ENCODE peak calls at places on chromosomes 13 and 19, in seven cellular contexts. K is ureter; P is Calu3; B is effector memory CD4-positive, alpha-beta T cell; L is activated T-helper 1 cell treated with anti-CD3 and anti-CD28 coated beads, Interleukin-2, amount 50 U/mL, for 16 hours; G is osteocyte; D is SK-N-SH. R is an unnamed sample.

GRCh38 chr13:31765441-31765840 is 26.1 kb downstream of the RXFP2 start:
- DNase-seq in L (no peak), K (no peak), D (no peak), G (no peak), P (no peak), B (no peak), R (no peak)

GRCh38 chr13:50911051-50911690 is 1.6 kb downstream of the RNASEH2B start:
- DNase-seq in L (no peak), D (peak; percentile 46), G (no peak), B (no peak), K (no peak), P (no peak), R (no peak)

GRCh38 chr13:91242652-91243051 is 104.8 kb upstream of the MIR17HG start:
- DNase-seq in P (no peak), L (no peak), D (no peak), B (no peak), G (no peak), K (no peak), R (no peak)

GRCh38 chr19:46718934-46719551 is 2.1 kb upstream of the PRKD2 start:
- DNase-seq in D (no peak), K (no peak), P (no peak), L (no peak), G (no peak), B (no peak), R (no peak)

GRCh38 chr13:38103851-38104250 is 234.3 kb upstream of the TRPC4 start:
- DNase-seq in K (no peak), D (no peak), P (no peak), B (no peak), L (no peak), G (no peak), R (no peak)

GRCh38 chr19:37928527-37929286 is 21.7 kb downstream of the SIPA1L3 start:
- DNase-seq in L (no peak), D (no peak), K (no peak), P (no peak), B (no peak), G (no peak), R (no peak)

GRCh38 chr13:31629085-31629785 is 110.1 kb upstream of the RXFP2 start:
- DNase-seq in P (no peak), G (no peak), L (no peak), D (no peak), B (no peak), K (no peak), R (no peak)

GRCh38 chr13:50512602-50513527 is 330.6 kb downstream of the DLEU7 start:
- DNase-seq in K (peak; percentile 67), L (peak; percentile 6), B (peak; percentile 11), D (no peak), G (no peak), P (peak; percentile 25), R (no peak)

GRCh38 chr19:29831041-29831548 is 19.3 kb downstream of the CCNE1 start:
- DNase-seq in L (peak; percentile 38), K (no peak), B (peak; percentile 23), G (no peak), P (peak; percentile 53), D (no peak), R (no peak)

GRCh38 chr13:108463365-108463764 is 166.0 kb upstream of the MYO16 start:
- DNase-seq in P (peak; percentile 8), G (no peak), K (no peak), B (no peak), D (no peak), L (no peak), R (no peak)

GRCh38 chr13:22091971-22092300 is 421.1 kb downstream of the FGF9 start:
- DNase-seq in B (no peak), L (no peak), P (no peak), G (no peak), K (no peak), D (no peak), R (no peak)

GRCh38 chr19:55171440-55171839 is 5.0 kb upstream of the DNAAF3 start:
- DNase-seq in L (no peak), B (no peak), P (no peak), K (no peak), D (no peak), G (no peak), R (no peak)

GRCh38 chr13:29954082-29955043 is 103.9 kb upstream of the UBL3 start:
- DNase-seq in L (peak; percentile 8), P (no peak), G (peak; percentile 42), D (no peak), K (no peak), B (peak; percentile 23), R (no peak)

GRCh38 chr13:97339019-97339988 is 94.7 kb upstream of the RAP2A start:
- DNase-seq in D (no peak), P (peak; percentile 3), G (no peak), B (no peak), K (peak; percentile 61), L (no peak), R (no peak)

GRCh38 chr13:99382428-99383133 is 75.4 kb upstream of the GPR183 start:
- DNase-seq in K (no peak), L (no peak), B (no peak), D (no peak), P (no peak), G (peak; percentile 70), R (peak; percentile 64)

GRCh38 chr19:45467115-45467455 is 711 bp upstream of the FOSB start:
- DNase-seq in K (no peak), P (no peak), L (no peak), B (no peak), G (no peak), D (no peak), R (peak; percentile 88)

GRCh38 chr19:17920527-17920926 is 12.3 kb upstream of the CCDC124 start:
- DNase-seq in D (no peak), L (no peak), G (no peak), B (no peak), K (no peak), P (no peak), R (no peak)

GRCh38 chr13:38180670-38181069 is 169.0 kb upstream of the UFM1 start:
- DNase-seq in P (no peak), G (no peak), L (no peak), B (no peak), D (no peak), K (no peak), R (no peak)

GRCh38 chr13:80778302-80778701 is 437.4 kb upstream of the SPRY2 start:
- DNase-seq in D (no peak), B (no peak), P (no peak), K (no peak), G (no peak), L (no peak), R (no peak)

GRCh38 chr19:10819124-10820060 is 16.6 kb downstream of the TMED1 start:
- DNase-seq in G (no peak), K (no peak), D (no peak), L (no peak), P (no peak), B (no peak), R (no peak)

GRCh38 chr13:36282818-36283432 is 14.7 kb downstream of the CCDC169 start:
- DNase-seq in P (no peak), L (no peak), G (no peak), K (no peak), B (no peak), D (peak; percentile 44), R (no peak)

GRCh38 chr19:5306531-5306930 is 34.1 kb downstream of the PTPRS start:
- DNase-seq in D (no peak), K (no peak), P (no peak), B (no peak), L (no peak), G (no peak), R (no peak)

GRCh38 chr19:39413269-39413902 is 917 bp downstream of the PLEKHG2 start:
- DNase-seq in B (peak; percentile 32), P (peak; percentile 58), D (peak; percentile 88), G (no peak), L (no peak), K (peak; percentile 75), R (no peak)

GRCh38 chr19:38977445-38978314 is 2.1 kb upstream of the FBXO17 start:
- DNase-seq in D (no peak), L (no peak), B (no peak), K (no peak), P (peak; percentile 54), G (no peak), R (no peak)

GRCh38 chr13:41488124-41488523 is 30.8 kb downstream of the RGCC start:
- DNase-seq in L (no peak), G (no peak), P (no peak), K (no peak), D (no peak), B (no peak), R (no peak)

GRCh38 chr13:50945669-50946068 is 36.1 kb downstream of the RNASEH2B start:
- DNase-seq in P (no peak), G (no peak), B (no peak), D (no peak), L (no peak), K (no peak), R (no peak)

GRCh38 chr13:80428344-80429096 is 87.6 kb upstream of the SPRY2 start:
- DNase-seq in L (no peak), P (no peak), K (no peak), D (no peak), B (no peak), G (no peak), R (no peak)